ENCODE peak calls at places on chromosomes 4 and X, in eight cellular contexts. One of them, this sample, is unnamed.

GRCh38 chr4:136329042-136329662 is 1203.1 kb downstream of the PCDH18 start:
- DNase-seq in ascending aorta: no peak
- DNase-seq in retinal pigment epithelial cell: no peak
- DNase-seq in chondrocyte: no peak
- DNase-seq in tibial artery: no peak
- DNase-seq in lung: no peak
- DNase-seq in heart right ventricle: no peak
- DNase-seq in uterus: no peak
- DNase-seq in this sample: no peak

GRCh38 chr4:85488416-85488815 is 13.5 kb downstream of the ARHGAP24 start:
- DNase-seq in ascending aorta: no peak
- DNase-seq in retinal pigment epithelial cell: no peak
- DNase-seq in chondrocyte: no peak
- DNase-seq in tibial artery: no peak
- DNase-seq in lung: no peak
- DNase-seq in heart right ventricle: no peak
- DNase-seq in uterus: no peak
- DNase-seq in this sample: no peak

GRCh38 chrX:130741151-130741550 is 161.9 kb downstream of the ENOX2 start:
- DNase-seq in ascending aorta: no peak
- DNase-seq in retinal pigment epithelial cell: no peak
- DNase-seq in chondrocyte: no peak
- DNase-seq in tibial artery: no peak
- DNase-seq in lung: no peak
- DNase-seq in heart right ventricle: no peak
- DNase-seq in uterus: no peak
- DNase-seq in this sample: no peak

GRCh38 chr4:108834787-108835384 is 72.0 kb upstream of the ETNPPL start:
- DNase-seq in ascending aorta: no peak
- DNase-seq in retinal pigment epithelial cell: no peak
- DNase-seq in chondrocyte: no peak
- DNase-seq in tibial artery: no peak
- DNase-seq in lung: no peak
- DNase-seq in heart right ventricle: no peak
- DNase-seq in uterus: no peak
- DNase-seq in this sample: no peak

GRCh38 chr4:188934320-188934975 is 795.2 kb downstream of the TRIML1 start:
- DNase-seq in ascending aorta: no peak
- DNase-seq in retinal pigment epithelial cell: peak
- DNase-seq in chondrocyte: no peak
- DNase-seq in tibial artery: no peak
- DNase-seq in lung: no peak
- DNase-seq in heart right ventricle: no peak
- DNase-seq in uterus: no peak
- DNase-seq in this sample: no peak

GRCh38 chr4:167168611-167169010 is 65.7 kb downstream of the SPOCK3 start:
- DNase-seq in ascending aorta: no peak
- DNase-seq in retinal pigment epithelial cell: no peak
- DNase-seq in chondrocyte: no peak
- DNase-seq in tibial artery: no peak
- DNase-seq in lung: no peak
- DNase-seq in heart right ventricle: no peak
- DNase-seq in uterus: no peak
- DNase-seq in this sample: no peak

GRCh38 chrX:136146614-136147319 is 566 bp upstream of the FHL1 start:
- DNase-seq in ascending aorta: no peak
- DNase-seq in retinal pigment epithelial cell: no peak
- DNase-seq in chondrocyte: no peak
- DNase-seq in tibial artery: peak
- DNase-seq in lung: no peak
- DNase-seq in heart right ventricle: peak
- DNase-seq in uterus: peak
- DNase-seq in this sample: peak

GRCh38 chrX:6448003-6448402 is 86.9 kb downstream of the VCX3A start:
- DNase-seq in ascending aorta: no peak
- DNase-seq in retinal pigment epithelial cell: no peak
- DNase-seq in chondrocyte: no peak
- DNase-seq in tibial artery: no peak
- DNase-seq in lung: peak
- DNase-seq in heart right ventricle: no peak
- DNase-seq in uterus: no peak
- DNase-seq in this sample: no peak

GRCh38 chrX:131828482-131828881 is 194.6 kb upstream of the STK26 start:
- DNase-seq in ascending aorta: no peak
- DNase-seq in retinal pigment epithelial cell: no peak
- DNase-seq in chondrocyte: no peak
- DNase-seq in tibial artery: no peak
- DNase-seq in lung: no peak
- DNase-seq in heart right ventricle: no peak
- DNase-seq in uterus: no peak
- DNase-seq in this sample: no peak

GRCh38 chrX:118181030-118181429 is 64.4 kb upstream of the KLHL13 start:
- DNase-seq in ascending aorta: no peak
- DNase-seq in retinal pigment epithelial cell: peak
- DNase-seq in chondrocyte: no peak
- DNase-seq in tibial artery: no peak
- DNase-seq in lung: no peak
- DNase-seq in heart right ventricle: no peak
- DNase-seq in uterus: no peak
- DNase-seq in this sample: no peak

GRCh38 chr4:176270669-176271068 is 1.6 kb upstream of the ASB5 start:
- DNase-seq in ascending aorta: no peak
- DNase-seq in retinal pigment epithelial cell: peak
- DNase-seq in chondrocyte: no peak
- DNase-seq in tibial artery: no peak
- DNase-seq in lung: no peak
- DNase-seq in heart right ventricle: no peak
- DNase-seq in uterus: no peak
- DNase-seq in this sample: no peak

GRCh38 chr4:101282076-101282844 is 65.1 kb downstream of the PPP3CA start:
- DNase-seq in ascending aorta: no peak
- DNase-seq in retinal pigment epithelial cell: no peak
- DNase-seq in chondrocyte: no peak
- DNase-seq in tibial artery: peak
- DNase-seq in lung: no peak
- DNase-seq in heart right ventricle: no peak
- DNase-seq in uterus: no peak
- DNase-seq in this sample: no peak

GRCh38 chrX:118207831-118208453 is 91.3 kb upstream of the KLHL13 start:
- DNase-seq in ascending aorta: no peak
- DNase-seq in retinal pigment epithelial cell: no peak
- DNase-seq in chondrocyte: no peak
- DNase-seq in tibial artery: no peak
- DNase-seq in lung: no peak
- DNase-seq in heart right ventricle: no peak
- DNase-seq in uterus: no peak
- DNase-seq in this sample: no peak

GRCh38 chr4:189547537-189547936 is 393.1 kb upstream of the FRG1 start:
- DNase-seq in ascending aorta: no peak
- DNase-seq in retinal pigment epithelial cell: no peak
- DNase-seq in chondrocyte: no peak
- DNase-seq in tibial artery: no peak
- DNase-seq in lung: no peak
- DNase-seq in heart right ventricle: no peak
- DNase-seq in uterus: no peak
- DNase-seq in this sample: no peak

GRCh38 chrX:3939967-3940610 is 226.6 kb upstream of the PRKX start:
- DNase-seq in ascending aorta: no peak
- DNase-seq in retinal pigment epithelial cell: no peak
- DNase-seq in chondrocyte: no peak
- DNase-seq in tibial artery: no peak
- DNase-seq in lung: no peak
- DNase-seq in heart right ventricle: no peak
- DNase-seq in uterus: no peak
- DNase-seq in this sample: no peak

GRCh38 chrX:46713672-46714487 is 45.0 kb downstream of the SLC9A7 start:
- DNase-seq in ascending aorta: no peak
- DNase-seq in retinal pigment epithelial cell: no peak
- DNase-seq in chondrocyte: no peak
- DNase-seq in tibial artery: no peak
- DNase-seq in lung: no peak
- DNase-seq in heart right ventricle: no peak
- DNase-seq in uterus: no peak
- DNase-seq in this sample: no peak

GRCh38 chrX:13235930-13236329 is 83.9 kb downstream of the ATXN3L start:
- DNase-seq in ascending aorta: no peak
- DNase-seq in retinal pigment epithelial cell: no peak
- DNase-seq in chondrocyte: no peak
- DNase-seq in tibial artery: no peak
- DNase-seq in lung: no peak
- DNase-seq in heart right ventricle: no peak
- DNase-seq in uterus: no peak
- DNase-seq in this sample: no peak

GRCh38 chr4:142043509-142043908 is 407.1 kb downstream of the IL15 start:
- DNase-seq in ascending aorta: no peak
- DNase-seq in retinal pigment epithelial cell: no peak
- DNase-seq in chondrocyte: no peak
- DNase-seq in tibial artery: no peak
- DNase-seq in lung: no peak
- DNase-seq in heart right ventricle: no peak
- DNase-seq in uterus: no peak
- DNase-seq in this sample: no peak

GRCh38 chr4:140865830-140866229 is 109.6 kb upstream of the TBC1D9 start:
- DNase-seq in ascending aorta: no peak
- DNase-seq in retinal pigment epithelial cell: no peak
- DNase-seq in chondrocyte: no peak
- DNase-seq in tibial artery: no peak
- DNase-seq in lung: no peak
- DNase-seq in heart right ventricle: no peak
- DNase-seq in uterus: no peak
- DNase-seq in this sample: no peak

GRCh38 chr4:18020671-18021469 is 685 bp downstream of the LCORL start:
- DNase-seq in ascending aorta: peak
- DNase-seq in retinal pigment epithelial cell: no peak
- DNase-seq in chondrocyte: peak
- DNase-seq in tibial artery: peak
- DNase-seq in lung: peak
- DNase-seq in heart right ventricle: peak
- DNase-seq in uterus: peak
- DNase-seq in this sample: peak

GRCh38 chrX:96707829-96708228 is 23.2 kb downstream of the DIAPH2 start:
- DNase-seq in ascending aorta: no peak
- DNase-seq in retinal pigment epithelial cell: no peak
- DNase-seq in chondrocyte: no peak
- DNase-seq in tibial artery: no peak
- DNase-seq in lung: no peak
- DNase-seq in heart right ventricle: no peak
- DNase-seq in uterus: no peak
- DNase-seq in this sample: no peak

GRCh38 chr4:1050486-1051213 is 39.2 kb downstream of the FGFRL1 start:
- DNase-seq in ascending aorta: no peak
- DNase-seq in retinal pigment epithelial cell: no peak
- DNase-seq in chondrocyte: peak
- DNase-seq in tibial artery: no peak
- DNase-seq in lung: no peak
- DNase-seq in heart right ventricle: no peak
- DNase-seq in uterus: no peak
- DNase-seq in this sample: peak

GRCh38 chrX:101595739-101596419 is 21.9 kb downstream of the ARMCX6 start:
- DNase-seq in ascending aorta: no peak
- DNase-seq in retinal pigment epithelial cell: peak
- DNase-seq in chondrocyte: no peak
- DNase-seq in tibial artery: no peak
- DNase-seq in lung: peak
- DNase-seq in heart right ventricle: no peak
- DNase-seq in uterus: no peak
- DNase-seq in this sample: no peak
- TF ChIP-seq CTCF in ascending aorta: peak
- TF ChIP-seq CTCF in retinal pigment epithelial cell: peak
- TF ChIP-seq CTCF in chondrocyte: peak
- TF ChIP-seq CTCF in tibial artery: peak
- TF ChIP-seq CTCF in lung: peak
- TF ChIP-seq CTCF in heart right ventricle: peak
- TF ChIP-seq CTCF in uterus: peak
- TF ChIP-seq CTCF in this sample: peak

GRCh38 chrX:140507982-140508305 is 3.1 kb upstream of the SOX3 start:
- DNase-seq in ascending aorta: no peak
- DNase-seq in retinal pigment epithelial cell: no peak
- DNase-seq in chondrocyte: no peak
- DNase-seq in tibial artery: no peak
- DNase-seq in lung: peak
- DNase-seq in heart right ventricle: no peak
- DNase-seq in uterus: no peak
- DNase-seq in this sample: no peak
- TF ChIP-seq CTCF in ascending aorta: no peak
- TF ChIP-seq CTCF in retinal pigment epithelial cell: peak
- TF ChIP-seq CTCF in chondrocyte: no peak
- TF ChIP-seq CTCF in tibial artery: no peak
- TF ChIP-seq CTCF in lung: no peak
- TF ChIP-seq CTCF in heart right ventricle: no peak
- TF ChIP-seq CTCF in uterus: no peak
- TF ChIP-seq CTCF in this sample: no peak

GRCh38 chrX:23403849-23404248 is 69.2 kb downstream of the PTCHD1 start:
- DNase-seq in ascending aorta: no peak
- DNase-seq in retinal pigment epithelial cell: no peak
- DNase-seq in chondrocyte: no peak
- DNase-seq in tibial artery: no peak
- DNase-seq in lung: no peak
- DNase-seq in heart right ventricle: no peak
- DNase-seq in uterus: no peak
- DNase-seq in this sample: no peak
- TF ChIP-seq CTCF in ascending aorta: no peak
- TF ChIP-seq CTCF in retinal pigment epithelial cell: peak
- TF ChIP-seq CTCF in chondrocyte: peak
- TF ChIP-seq CTCF in tibial artery: peak
- TF ChIP-seq CTCF in lung: no peak
- TF ChIP-seq CTCF in heart right ventricle: no peak
- TF ChIP-seq CTCF in uterus: no peak
- TF ChIP-seq CTCF in this sample: no peak

GRCh38 chr4:27861381-27861787 is 1000.7 kb downstream of the STIM2 start:
- DNase-seq in ascending aorta: no peak
- DNase-seq in retinal pigment epithelial cell: peak
- DNase-seq in chondrocyte: no peak
- DNase-seq in tibial artery: no peak
- DNase-seq in lung: no peak
- DNase-seq in heart right ventricle: no peak
- DNase-seq in uterus: no peak
- DNase-seq in this sample: no peak
- TF ChIP-seq CTCF in ascending aorta: no peak
- TF ChIP-seq CTCF in retinal pigment epithelial cell: peak
- TF ChIP-seq CTCF in chondrocyte: peak
- TF ChIP-seq CTCF in tibial artery: no peak
- TF ChIP-seq CTCF in lung: no peak
- TF ChIP-seq CTCF in heart right ventricle: peak
- TF ChIP-seq CTCF in uterus: no peak
- TF ChIP-seq CTCF in this sample: peak

DNA sequence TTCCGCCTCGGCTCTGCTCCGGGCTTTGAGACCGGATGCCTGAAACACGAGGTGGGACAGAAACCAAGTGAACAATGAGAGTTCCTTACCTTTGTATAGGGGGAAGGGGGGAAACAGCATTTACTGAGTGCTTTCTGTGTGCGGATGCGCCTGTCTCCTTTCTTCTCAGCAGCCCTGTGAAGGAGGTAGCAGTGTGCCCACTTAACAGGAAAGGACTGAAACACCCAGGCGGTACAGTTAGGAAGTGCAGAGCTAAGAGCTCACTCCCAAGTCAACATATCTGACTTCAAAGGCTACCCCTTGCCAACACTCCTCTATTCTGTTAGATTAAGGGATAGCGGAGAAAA is 43.1 kb upstream of the TMSB15B start:
- DNase-seq in ascending aorta: no peak
- DNase-seq in retinal pigment epithelial cell: peak
- DNase-seq in chondrocyte: no peak
- DNase-seq in tibial artery: no peak
- DNase-seq in lung: no peak
- DNase-seq in heart right ventricle: no peak
- DNase-seq in uterus: no peak
- DNase-seq in this sample: no peak
- TF ChIP-seq CTCF in ascending aorta: peak
- TF ChIP-seq CTCF in retinal pigment epithelial cell: peak
- TF ChIP-seq CTCF in chondrocyte: peak
- TF ChIP-seq CTCF in tibial artery: peak
- TF ChIP-seq CTCF in lung: no peak
- TF ChIP-seq CTCF in heart right ventricle: no peak
- TF ChIP-seq CTCF in uterus: peak
- TF ChIP-seq CTCF in this sample: peak